ENCODE peak calls at places on chromosomes 11 and 22, in six cellular contexts. K, L, U, E, D and B are unnamed samples.

GRCh38 chr22:23302171-23303002 is 122.1 kb downstream of the BCR start:
- DNase-seq in K (no peak), L (peak), U (no peak), E (peak), D (no peak), B (no peak)

GRCh38 chr22:27987557-27987956 is 68.5 kb upstream of the PITPNB start:
- DNase-seq in K (no peak), L (no peak), U (no peak), E (peak), D (peak), B (no peak)

GRCh38 chr22:19012308-19012990 is 76.4 kb upstream of the PRODH start:
- DNase-seq in K (no peak), L (no peak), U (no peak), E (no peak), D (no peak), B (no peak)

GRCh38 chr22:41976961-41977566 is 7.8 kb downstream of the SEPTIN3 start:
- DNase-seq in K (no peak), L (peak), U (no peak), E (no peak), D (no peak), B (no peak)

GRCh38 chr11:70409437-70409836 is 11.1 kb downstream of the CTTN start:
- DNase-seq in K (no peak), L (no peak), U (no peak), E (no peak), D (no peak), B (no peak)

GRCh38 chr11:93888026-93888425 is 37.6 kb upstream of the VSTM5 start:
- DNase-seq in K (no peak), L (no peak), U (no peak), E (no peak), D (no peak), B (no peak)

GRCh38 chr22:22578702-22579424 is 19.8 kb upstream of the PRAME start:
- DNase-seq in K (no peak), L (no peak), U (no peak), E (no peak), D (no peak), B (no peak)

GRCh38 chr11:74397531-74398243 is 546 bp downstream of the PGM2L1 start:
- DNase-seq in K (no peak), L (peak), U (no peak), E (no peak), D (peak), B (no peak)

GRCh38 chr11:13009921-13010736 is 1.0 kb downstream of the RASSF10 start:
- DNase-seq in K (no peak), L (no peak), U (no peak), E (no peak), D (no peak), B (no peak)

GRCh38 chr11:122207505-122207904 is 91.5 kb upstream of the BLID start:
- DNase-seq in K (no peak), L (no peak), U (no peak), E (no peak), D (no peak), B (no peak)

GRCh38 chr11:125513705-125514265 is 17.7 kb upstream of the FEZ1 start:
- DNase-seq in K (no peak), L (no peak), U (no peak), E (no peak), D (no peak), B (no peak)

GRCh38 chr11:124667601-124668000 is 5.9 kb downstream of the SIAE start:
- DNase-seq in K (no peak), L (no peak), U (no peak), E (no peak), D (no peak), B (no peak)

GRCh38 chr22:39243443-39244072 is 1.2 kb downstream of the PDGFB start:
- DNase-seq in K (no peak), L (no peak), U (no peak), E (no peak), D (no peak), B (no peak)

GRCh38 chr11:114440971-114441810 is 1.9 kb downstream of the REXO2 start:
- DNase-seq in K (no peak), L (no peak), U (no peak), E (no peak), D (no peak), B (no peak)

GRCh38 chr22:47055921-47056320 is 293.5 kb downstream of the TBC1D22A start:
- DNase-seq in K (no peak), L (peak), U (no peak), E (no peak), D (no peak), B (no peak)

GRCh38 chr11:116835042-116835772 is 2.2 kb downstream of the APOA1 start:
- DNase-seq in K (no peak), L (peak), U (no peak), E (no peak), D (peak), B (no peak)

GRCh38 chr11:118628861-118629549 is 21.6 kb downstream of the PHLDB1 start:
- DNase-seq in K (no peak), L (no peak), U (no peak), E (no peak), D (no peak), B (no peak)

GRCh38 chr11:9004310-9004945 is 627 bp upstream of the NRIP3 start:
- DNase-seq in K (no peak), L (peak), U (no peak), E (no peak), D (no peak), B (no peak)

GRCh38 chr22:48898524-48899377 is 928.9 kb downstream of the BRD1 start:
- DNase-seq in K (no peak), L (no peak), U (no peak), E (no peak), D (no peak), B (no peak)

GRCh38 chr11:1234771-1235614 is 12.1 kb downstream of the MUC5B start:
- DNase-seq in K (no peak), L (peak), U (no peak), E (peak), D (no peak), B (no peak)

GRCh38 chr11:97269527-97269926 is 879.7 kb downstream of the JRKL start:
- DNase-seq in K (no peak), L (no peak), U (no peak), E (no peak), D (peak), B (peak)

GRCh38 chr11:118853693-118854092 is 30.0 kb upstream of the CXCR5 start:
- DNase-seq in K (no peak), L (no peak), U (no peak), E (no peak), D (no peak), B (no peak)

GRCh38 chr11:113934797-113935196 is 30.2 kb downstream of the HTR3B start:
- DNase-seq in K (no peak), L (no peak), U (no peak), E (no peak), D (no peak), B (no peak)

GRCh38 chr11:118321386-118322082 is 17.0 kb downstream of the CD3E start:
- DNase-seq in K (no peak), L (no peak), U (no peak), E (no peak), D (no peak), B (peak)

GRCh38 chr11:129611661-129612566 is 203.7 kb upstream of the TMEM45B start:
- DNase-seq in K (no peak), L (no peak), U (no peak), E (no peak), D (no peak), B (no peak)

GRCh38 chr11:76742912-76743311 is 40.2 kb upstream of the TSKU start:
- DNase-seq in K (no peak), L (no peak), U (no peak), E (no peak), D (no peak), B (peak)

GRCh38 chr11:3146612-3147256 is 18.4 kb downstream of the OSBPL5 start:
- DNase-seq in K (no peak), L (no peak), U (no peak), E (no peak), D (no peak), B (no peak)

GRCh38 chr11:64526356-64526755 is 64.7 kb upstream of the SLC22A12 start:
- DNase-seq in K (no peak), L (peak), U (no peak), E (no peak), D (no peak), B (no peak)

GRCh38 chr22:31625661-31626426 is 36.2 kb downstream of the PISD start:
- DNase-seq in K (no peak), L (peak), U (no peak), E (no peak), D (no peak), B (no peak)

GRCh38 chr11:47356129-47356997 is 3.9 kb upstream of the MYBPC3 start:
- DNase-seq in K (no peak), L (peak), U (no peak), E (no peak), D (no peak), B (no peak)

GRCh38 chr11:45104006-45104789 is 42.2 kb upstream of the PRDM11 start:
- DNase-seq in K (no peak), L (no peak), U (no peak), E (no peak), D (no peak), B (no peak)

GRCh38 chr11:64102005-64102738 is 63.7 kb downstream of the MACROD1 start:
- DNase-seq in K (no peak), L (no peak), U (no peak), E (no peak), D (no peak), B (no peak)

GRCh38 chr11:66478823-66479740 is 1.2 kb upstream of the DPP3 start:
- DNase-seq in K (no peak), L (peak), U (no peak), E (no peak), D (no peak), B (peak)

GRCh38 chr11:92932023-92932422 is 37.4 kb upstream of the MTNR1B start:
- DNase-seq in K (no peak), L (no peak), U (no peak), E (no peak), D (no peak), B (no peak)

GRCh38 chr22:24383061-24383460 is 44.3 kb upstream of the ADORA2A start:
- DNase-seq in K (no peak), L (no peak), U (no peak), E (no peak), D (no peak), B (no peak)